ENCODE peak calls at places on chromosomes 16 and 17, in six cellular contexts. C is cardiac fibroblast, V is mucosa of descending colon, O is left ventricle myocardium inferior, Q is A549, G is epithelial cell of esophagus. Y is an unnamed sample.

GRCh38 chr17:43766413-43767052 is 7.9 kb upstream of the SOST start:
- DNase-seq in C (peak), V (peak), O (peak), Q (peak), G (peak), Y (peak)

GRCh38 chr17:3685174-3685812 is 10.7 kb downstream of the P2RX5 start:
- DNase-seq in C (no peak), V (no peak), O (no peak), Q (no peak), G (no peak), Y (no peak)

GRCh38 chr17:4747847-4748246 is 8.1 kb upstream of the CXCL16 start:
- DNase-seq in C (no peak), V (no peak), O (no peak), Q (no peak), G (no peak), Y (no peak)

GRCh38 chr16:17828012-17828411 is 357.3 kb upstream of the XYLT1 start:
- DNase-seq in C (peak), V (no peak), O (no peak), Q (peak), G (no peak), Y (no peak)

GRCh38 chr17:55641559-55642160 is 81.0 kb downstream of the TMEM100 start:
- DNase-seq in C (peak), V (peak), O (peak), Q (peak), G (peak), Y (peak)

GRCh38 chr17:32876414-32877163 is at the start of gene MYO1D:
- DNase-seq in C (no peak), V (peak), O (peak), Q (peak), G (peak), Y (no peak)

GRCh38 chr17:15384142-15384803 is 42.9 kb upstream of the TEKT3 start:
- DNase-seq in C (peak), V (no peak), O (peak), Q (no peak), G (no peak), Y (no peak)

GRCh38 chr17:17782425-17783120 is 54.2 kb downstream of the SREBF1 start:
- DNase-seq in C (no peak), V (peak), O (no peak), Q (no peak), G (no peak), Y (no peak)

GRCh38 chr16:70726869-70727494 is 41.1 kb upstream of the MTSS2 start:
- DNase-seq in C (no peak), V (no peak), O (peak), Q (no peak), G (no peak), Y (no peak)

GRCh38 chr16:62794724-62795123 is 758.5 kb upstream of the CDH8 start:
- DNase-seq in C (no peak), V (no peak), O (no peak), Q (no peak), G (no peak), Y (no peak)

GRCh38 chr17:41695954-41696720 is 7.5 kb downstream of the EIF1 start:
- DNase-seq in C (peak), V (no peak), O (no peak), Q (peak), G (peak), Y (peak)

GRCh38 chr17:2547176-2547575 is 35.5 kb upstream of the METTL16 start:
- DNase-seq in C (peak), V (no peak), O (no peak), Q (peak), G (peak), Y (no peak)

GRCh38 chr17:21247859-21248258 is 5.4 kb downstream of the NATD1 start:
- DNase-seq in C (no peak), V (no peak), O (no peak), Q (no peak), G (no peak), Y (no peak)

GRCh38 chr17:17728550-17729251 is 47.4 kb downstream of the RAI1 start:
- DNase-seq in C (no peak), V (no peak), O (no peak), Q (peak), G (peak), Y (no peak)

GRCh38 chr16:24482681-24483202 is 56.6 kb upstream of the RBBP6 start:
- DNase-seq in C (no peak), V (no peak), O (no peak), Q (no peak), G (no peak), Y (no peak)

GRCh38 chr16:29986231-29986630 is 9.2 kb downstream of the HIRIP3 start:
- DNase-seq in C (no peak), V (peak), O (no peak), Q (no peak), G (no peak), Y (no peak)

GRCh38 chr17:80847506-80848230 is 144.0 kb upstream of the CHMP6 start:
- DNase-seq in C (no peak), V (peak), O (no peak), Q (no peak), G (no peak), Y (no peak)

GRCh38 chr17:79619196-79619595 is 8.3 kb upstream of the RBFOX3 start:
- DNase-seq in C (no peak), V (peak), O (peak), Q (no peak), G (no peak), Y (no peak)

GRCh38 chr17:70855401-70856054 is 686.2 kb downstream of the KCNJ2 start:
- DNase-seq in C (peak), V (no peak), O (no peak), Q (no peak), G (peak), Y (no peak)

GRCh38 chr16:77856455-77857138 is 68.2 kb downstream of the VAT1L start:
- DNase-seq in C (no peak), V (no peak), O (no peak), Q (no peak), G (no peak), Y (no peak)

GRCh38 chr17:82127704-82128103 is 29.7 kb upstream of the FASN start:
- DNase-seq in C (no peak), V (no peak), O (no peak), Q (no peak), G (no peak), Y (no peak)

GRCh38 chr17:73423159-73423715 is 111.4 kb upstream of the CDC42EP4 start:
- DNase-seq in C (no peak), V (no peak), O (no peak), Q (no peak), G (no peak), Y (no peak)

GRCh38 chr16:87076331-87076949 is 240.8 kb downstream of the C16orf95 start:
- DNase-seq in C (no peak), V (no peak), O (no peak), Q (no peak), G (no peak), Y (no peak)

GRCh38 chr17:58121925-58122324 is 26.3 kb upstream of the OR4D1 start:
- DNase-seq in C (peak), V (no peak), O (no peak), Q (peak), G (peak), Y (no peak)

GRCh38 chr16:3282103-3282746 is 1.1 kb upstream of the ZNF263 start:
- DNase-seq in C (no peak), V (no peak), O (no peak), Q (no peak), G (no peak), Y (peak)

GRCh38 chr17:59513934-59514841 is 51.2 kb upstream of the DHX40 start:
- DNase-seq in C (peak), V (peak), O (peak), Q (peak), G (peak), Y (no peak)

GRCh38 chr17:65185686-65186382 is 48.7 kb downstream of the RGS9 start:
- DNase-seq in C (no peak), V (no peak), O (no peak), Q (no peak), G (no peak), Y (no peak)
- TF ChIP-seq CTCF in C (no peak), V (no peak), O (no peak), Q (no peak), G (no peak), Y (peak)

DNA sequence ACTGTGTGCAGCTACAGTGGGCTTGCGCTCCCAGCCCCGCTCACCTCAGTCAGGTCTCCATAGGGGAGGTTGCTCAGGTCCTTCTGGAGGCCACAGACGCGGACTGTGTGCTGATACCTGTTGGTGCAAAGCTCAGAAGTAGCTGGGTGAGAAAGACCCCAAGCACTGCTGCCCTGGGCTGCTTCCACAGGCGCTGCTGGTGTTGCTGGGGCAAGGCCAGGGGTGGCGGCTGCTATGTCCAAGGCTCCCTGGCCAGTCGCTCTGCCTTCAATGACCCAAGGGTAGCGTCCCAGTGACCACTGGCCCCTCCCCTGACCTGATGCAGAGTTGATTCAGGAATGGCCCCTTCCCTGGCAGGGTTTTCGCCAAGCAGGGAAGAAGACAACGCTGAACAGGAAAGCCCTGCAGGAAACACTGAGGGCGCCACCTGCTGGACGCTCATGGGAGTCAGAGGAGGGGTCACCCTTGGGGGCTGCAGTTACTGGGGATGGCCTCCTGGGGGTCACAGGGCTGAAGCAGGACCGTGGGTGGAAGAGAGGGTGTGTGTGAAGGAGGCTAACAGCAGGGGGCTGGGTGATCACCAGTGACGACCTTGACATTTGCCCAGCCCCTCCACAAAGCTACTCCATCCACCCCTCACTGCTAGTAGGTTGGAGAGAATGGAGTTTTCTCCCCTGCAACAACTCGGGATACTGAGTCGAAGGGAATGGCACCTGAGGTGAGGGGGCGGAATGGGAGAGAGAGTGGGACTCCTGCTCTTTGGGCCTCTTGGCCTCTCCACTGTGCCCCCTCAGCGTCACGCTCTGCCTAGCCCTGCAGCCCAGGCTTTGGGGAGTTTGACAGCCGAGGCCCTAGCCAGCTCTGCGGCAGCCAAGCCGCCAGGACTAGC is 38.3 kb downstream of the ABCC12 start:
- DNase-seq in C (peak), V (peak), O (peak), Q (peak), G (peak), Y (peak)
- TF ChIP-seq CTCF in C (peak), V (no peak), O (peak), Q (peak), G (peak), Y (peak)

GRCh38 chr16:13895516-13895915 is 24.4 kb upstream of the ERCC4 start:
- DNase-seq in C (no peak), V (no peak), O (no peak), Q (no peak), G (no peak), Y (no peak)

GRCh38 chr16:13898233-13898632 is 21.7 kb upstream of the ERCC4 start:
- DNase-seq in C (no peak), V (no peak), O (no peak), Q (no peak), G (no peak), Y (no peak)

GRCh38 chr16:13892301-13892700 is 27.7 kb upstream of the ERCC4 start:
- DNase-seq in C (no peak), V (no peak), O (no peak), Q (no peak), G (no peak), Y (no peak)

GRCh38 chr16:13897806-13898205 is 22.1 kb upstream of the ERCC4 start:
- DNase-seq in C (no peak), V (no peak), O (no peak), Q (no peak), G (no peak), Y (no peak)

GRCh38 chr16:13896543-13897182 is 23.3 kb upstream of the ERCC4 start:
- DNase-seq in C (peak), V (no peak), O (no peak), Q (peak), G (no peak), Y (no peak)
- TF ChIP-seq CTCF in C (peak), V (no peak), O (no peak), Q (peak), G (peak), Y (no peak)

GRCh38 chr17:27552467-27552779 is 78.6 kb upstream of the LGALS9 start:
- DNase-seq in C (peak), V (no peak), O (no peak), Q (peak), G (peak), Y (no peak)
- TF ChIP-seq CTCF in C (peak), V (no peak), O (no peak), Q (no peak), G (no peak), Y (no peak)

GRCh38 chr17:37410357-37410756 is 3.7 kb downstream of the TADA2A start:
- DNase-seq in C (no peak), V (no peak), O (no peak), Q (no peak), G (no peak), Y (no peak)

GRCh38 chr17:37417852-37418251 is 11.2 kb downstream of the TADA2A start:
- DNase-seq in C (peak), V (no peak), O (no peak), Q (no peak), G (peak), Y (no peak)

GRCh38 chr17:37413875-37414519 is 7.3 kb downstream of the TADA2A start:
- DNase-seq in C (peak), V (no peak), O (no peak), Q (peak), G (peak), Y (no peak)
- TF ChIP-seq CTCF in C (peak), V (no peak), O (no peak), Q (peak), G (peak), Y (no peak)

GRCh38 chr17:8807070-8807550 is 7.9 kb upstream of the MFSD6L start:
- DNase-seq in C (peak), V (no peak), O (no peak), Q (no peak), G (peak), Y (no peak)

GRCh38 chr17:8806206-8807069 is 7.3 kb upstream of the MFSD6L start:
- DNase-seq in C (no peak), V (no peak), O (no peak), Q (no peak), G (no peak), Y (no peak)

GRCh38 chr17:8801135-8801840 is 2.1 kb upstream of the MFSD6L start:
- DNase-seq in C (no peak), V (no peak), O (no peak), Q (no peak), G (no peak), Y (no peak)

GRCh38 chr17:8800656-8801055 is 1.5 kb upstream of the MFSD6L start:
- DNase-seq in C (no peak), V (no peak), O (no peak), Q (no peak), G (peak), Y (no peak)

DNA sequence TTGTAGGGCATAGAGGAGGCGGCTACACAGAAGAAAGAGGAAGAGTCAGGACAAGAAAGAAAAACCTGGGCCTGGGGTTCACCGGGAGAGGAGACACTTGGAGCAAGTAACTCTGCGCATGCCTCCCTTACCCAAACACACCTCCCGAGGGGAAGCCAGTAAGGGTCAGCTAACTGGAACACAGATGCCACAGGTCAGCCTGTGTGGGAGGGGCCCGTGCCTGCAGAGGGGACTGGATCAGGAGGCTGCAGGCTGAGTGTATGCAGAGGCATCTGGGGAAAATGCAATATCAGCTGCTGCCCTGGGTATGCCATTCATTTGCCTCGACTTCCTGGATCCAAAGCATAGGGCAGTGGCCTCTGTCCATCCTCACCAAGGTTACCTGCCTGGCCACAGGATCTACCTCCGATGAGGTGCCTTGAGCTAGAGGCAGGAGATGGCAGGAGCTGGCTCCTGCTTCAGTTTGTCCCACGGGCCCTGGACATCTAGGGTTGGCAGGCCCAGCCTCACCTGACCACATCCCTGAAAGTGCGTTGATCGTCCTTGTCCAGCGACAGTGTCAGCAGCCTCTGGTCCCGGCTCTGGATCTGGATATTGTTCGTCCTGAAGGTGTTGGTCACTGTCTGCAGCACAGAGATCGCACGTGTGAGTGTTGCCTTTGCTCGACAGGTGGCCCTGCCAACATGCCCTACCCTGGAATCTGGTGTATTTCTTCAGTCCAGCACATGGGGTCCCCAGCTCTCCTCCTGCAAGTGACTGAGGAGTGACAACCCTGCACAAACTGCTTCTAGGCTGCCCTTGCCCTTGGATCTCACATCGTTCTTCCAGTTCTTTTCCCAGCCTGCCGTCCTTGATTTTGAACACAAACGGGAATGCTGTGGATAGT is 4.6 kb upstream of the MFSD6L start:
- DNase-seq in C (no peak), V (no peak), O (no peak), Q (peak), G (no peak), Y (no peak)
- TF ChIP-seq CTCF in C (no peak), V (no peak), O (peak), Q (no peak), G (no peak), Y (no peak)

DNA sequence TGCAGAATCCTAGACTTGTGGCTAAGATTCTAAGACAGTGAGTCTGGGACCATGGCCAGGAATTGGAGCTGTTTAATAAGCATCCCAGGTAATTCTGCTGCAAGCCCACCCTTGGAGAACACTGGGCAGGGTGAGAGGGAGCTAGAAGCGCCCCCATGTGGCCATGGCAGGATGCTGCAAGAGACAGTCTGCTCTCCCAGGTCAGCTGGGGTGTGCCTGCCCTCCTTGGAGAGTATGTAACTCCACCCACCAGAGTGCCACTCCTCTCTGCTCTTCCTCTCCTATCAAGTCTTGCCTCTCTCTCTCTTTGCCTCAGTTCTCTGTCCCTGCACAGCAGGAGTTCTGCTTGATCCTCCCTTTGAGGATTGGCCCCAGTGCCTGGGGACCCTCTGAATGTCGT is 14.9 kb downstream of the RCVRN start:
- DNase-seq in C (no peak), V (no peak), O (no peak), Q (peak), G (peak), Y (peak)
- TF ChIP-seq CTCF in C (no peak), V (no peak), O (peak), Q (peak), G (no peak), Y (peak)

DNA sequence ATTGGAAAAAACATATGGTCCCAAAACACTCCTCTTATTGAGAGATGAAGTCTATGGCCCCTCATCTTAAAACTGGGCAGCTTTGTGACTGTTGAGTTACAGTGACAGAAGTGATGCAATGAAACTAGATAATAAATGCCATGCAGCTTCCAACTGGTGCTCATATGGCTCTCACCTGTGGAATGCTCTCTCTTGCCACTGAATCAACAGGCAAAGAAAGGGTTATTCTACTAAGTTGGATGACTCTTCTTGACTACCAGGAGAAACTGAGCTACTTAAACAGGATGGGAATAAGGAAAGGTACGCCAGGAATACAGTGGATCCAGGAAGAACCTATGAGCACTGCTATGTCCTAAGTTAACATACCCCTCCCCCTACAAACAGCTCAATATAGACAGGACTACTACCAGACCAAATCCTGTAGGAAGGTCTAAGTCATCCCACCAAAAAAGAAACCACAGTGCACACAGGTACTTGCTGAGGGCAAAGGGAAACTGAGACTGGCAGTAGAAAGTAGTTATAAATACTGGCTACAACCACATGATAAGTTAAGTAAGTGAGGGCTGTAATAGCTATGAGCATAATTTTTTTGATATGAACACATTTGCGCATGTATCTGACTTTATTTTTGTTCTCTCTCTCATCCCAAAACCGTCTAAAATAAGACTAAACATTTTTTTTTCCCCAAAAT is 398.5 kb downstream of the ZFHX3 start:
- DNase-seq in C (no peak), V (no peak), O (no peak), Q (no peak), G (no peak), Y (no peak)
- TF ChIP-seq CTCF in C (no peak), V (no peak), O (no peak), Q (no peak), G (no peak), Y (no peak)

GRCh38 chr17:16415031-16415924 is at the start of gene TRPV2:
- DNase-seq in C (no peak), V (peak), O (peak), Q (peak), G (no peak), Y (no peak)
- TF ChIP-seq CTCF in C (peak), V (peak), O (peak), Q (peak), G (peak), Y (no peak)

Y was measured in endothelial cell.